ENCODE peak calls at places on chromosomes 5 and 9, in nine cellular contexts. One of them, this sample, is unnamed.

GRCh38 chr5:135343417-135343816 is 55.6 kb downstream of the MACROH2A1 start:
- DNase-seq in stimulated activated CD8-positive, alpha-beta memory T cell treated with anti-CD3 and anti-CD28 coated beads, Interleukin-12 subunit alpha, Interleukin-12 subunit beta, amount 100 ng/mL, for 1 hour: no peak
- DNase-seq in T-helper 22 cell: no peak
- DNase-seq in SIG-M5: no peak
- DNase-seq in kidney tubule cell: peak; percentile 22
- DNase-seq in type B pancreatic cell: no peak
- DNase-seq in A172: peak; percentile 48
- DNase-seq in activated CD8-positive, alpha-beta memory T cell treated with anti-CD3 and anti-CD28 coated beads for 24 hours: peak; percentile 35
- DNase-seq in LoVo: no peak
- DNase-seq in this sample: no peak

GRCh38 chr5:168683247-168683926 is 104.2 kb upstream of the PANK3 start:
- DNase-seq in stimulated activated CD8-positive, alpha-beta memory T cell treated with anti-CD3 and anti-CD28 coated beads, Interleukin-12 subunit alpha, Interleukin-12 subunit beta, amount 100 ng/mL, for 1 hour: no peak
- DNase-seq in T-helper 22 cell: no peak
- DNase-seq in SIG-M5: no peak
- DNase-seq in kidney tubule cell: no peak
- DNase-seq in type B pancreatic cell: no peak
- DNase-seq in A172: no peak
- DNase-seq in activated CD8-positive, alpha-beta memory T cell treated with anti-CD3 and anti-CD28 coated beads for 24 hours: peak; percentile 70
- DNase-seq in LoVo: no peak
- DNase-seq in this sample: no peak

GRCh38 chr5:102223542-102224444 is 72.3 kb downstream of the SLCO4C1 start:
- DNase-seq in stimulated activated CD8-positive, alpha-beta memory T cell treated with anti-CD3 and anti-CD28 coated beads, Interleukin-12 subunit alpha, Interleukin-12 subunit beta, amount 100 ng/mL, for 1 hour: no peak
- DNase-seq in T-helper 22 cell: no peak
- DNase-seq in SIG-M5: no peak
- DNase-seq in kidney tubule cell: peak; percentile 44
- DNase-seq in type B pancreatic cell: no peak
- DNase-seq in A172: peak; percentile 35
- DNase-seq in activated CD8-positive, alpha-beta memory T cell treated with anti-CD3 and anti-CD28 coated beads for 24 hours: no peak
- DNase-seq in LoVo: peak; percentile 47
- DNase-seq in this sample: peak; percentile 3

GRCh38 chr5:77230727-77231469 is 20.4 kb downstream of the PDE8B start:
- DNase-seq in stimulated activated CD8-positive, alpha-beta memory T cell treated with anti-CD3 and anti-CD28 coated beads, Interleukin-12 subunit alpha, Interleukin-12 subunit beta, amount 100 ng/mL, for 1 hour: no peak
- DNase-seq in T-helper 22 cell: no peak
- DNase-seq in SIG-M5: no peak
- DNase-seq in kidney tubule cell: no peak
- DNase-seq in type B pancreatic cell: no peak
- DNase-seq in A172: no peak
- DNase-seq in activated CD8-positive, alpha-beta memory T cell treated with anti-CD3 and anti-CD28 coated beads for 24 hours: no peak
- DNase-seq in LoVo: no peak
- DNase-seq in this sample: no peak

GRCh38 chr5:22044229-22044628 is 808.9 kb downstream of the CDH12 start:
- DNase-seq in stimulated activated CD8-positive, alpha-beta memory T cell treated with anti-CD3 and anti-CD28 coated beads, Interleukin-12 subunit alpha, Interleukin-12 subunit beta, amount 100 ng/mL, for 1 hour: no peak
- DNase-seq in T-helper 22 cell: no peak
- DNase-seq in SIG-M5: no peak
- DNase-seq in kidney tubule cell: no peak
- DNase-seq in type B pancreatic cell: no peak
- DNase-seq in A172: no peak
- DNase-seq in activated CD8-positive, alpha-beta memory T cell treated with anti-CD3 and anti-CD28 coated beads for 24 hours: no peak
- DNase-seq in LoVo: no peak
- DNase-seq in this sample: no peak

GRCh38 chr9:27540537-27540936 is 10.9 kb upstream of the MOB3B start:
- DNase-seq in stimulated activated CD8-positive, alpha-beta memory T cell treated with anti-CD3 and anti-CD28 coated beads, Interleukin-12 subunit alpha, Interleukin-12 subunit beta, amount 100 ng/mL, for 1 hour: no peak
- DNase-seq in T-helper 22 cell: no peak
- DNase-seq in SIG-M5: no peak
- DNase-seq in kidney tubule cell: no peak
- DNase-seq in type B pancreatic cell: no peak
- DNase-seq in A172: no peak
- DNase-seq in activated CD8-positive, alpha-beta memory T cell treated with anti-CD3 and anti-CD28 coated beads for 24 hours: no peak
- DNase-seq in LoVo: no peak
- DNase-seq in this sample: no peak

GRCh38 chr9:92668746-92669526 is 995 bp downstream of the IPPK start:
- DNase-seq in stimulated activated CD8-positive, alpha-beta memory T cell treated with anti-CD3 and anti-CD28 coated beads, Interleukin-12 subunit alpha, Interleukin-12 subunit beta, amount 100 ng/mL, for 1 hour: peak; percentile 8
- DNase-seq in T-helper 22 cell: no peak
- DNase-seq in SIG-M5: no peak
- DNase-seq in kidney tubule cell: peak; percentile 73
- DNase-seq in type B pancreatic cell: no peak
- DNase-seq in A172: peak; percentile 48
- DNase-seq in activated CD8-positive, alpha-beta memory T cell treated with anti-CD3 and anti-CD28 coated beads for 24 hours: peak; percentile 77
- DNase-seq in LoVo: peak; percentile 22
- DNase-seq in this sample: peak; percentile 71

GRCh38 chr5:75331-76320 is 16.3 kb upstream of the PLEKHG4B start:
- DNase-seq in stimulated activated CD8-positive, alpha-beta memory T cell treated with anti-CD3 and anti-CD28 coated beads, Interleukin-12 subunit alpha, Interleukin-12 subunit beta, amount 100 ng/mL, for 1 hour: no peak
- DNase-seq in T-helper 22 cell: no peak
- DNase-seq in SIG-M5: no peak
- DNase-seq in kidney tubule cell: no peak
- DNase-seq in type B pancreatic cell: peak; percentile 52
- DNase-seq in A172: no peak
- DNase-seq in activated CD8-positive, alpha-beta memory T cell treated with anti-CD3 and anti-CD28 coated beads for 24 hours: no peak
- DNase-seq in LoVo: no peak
- DNase-seq in this sample: no peak

GRCh38 chr9:61674465-61674864 is 484.6 kb downstream of the SPATA31A7 start:
- DNase-seq in stimulated activated CD8-positive, alpha-beta memory T cell treated with anti-CD3 and anti-CD28 coated beads, Interleukin-12 subunit alpha, Interleukin-12 subunit beta, amount 100 ng/mL, for 1 hour: no peak
- DNase-seq in T-helper 22 cell: no peak
- DNase-seq in SIG-M5: no peak
- DNase-seq in kidney tubule cell: no peak
- DNase-seq in type B pancreatic cell: peak; percentile 27
- DNase-seq in A172: no peak
- DNase-seq in activated CD8-positive, alpha-beta memory T cell treated with anti-CD3 and anti-CD28 coated beads for 24 hours: no peak
- DNase-seq in LoVo: no peak
- DNase-seq in this sample: no peak

GRCh38 chr5:37565067-37565670 is 186.1 kb downstream of the WDR70 start:
- DNase-seq in stimulated activated CD8-positive, alpha-beta memory T cell treated with anti-CD3 and anti-CD28 coated beads, Interleukin-12 subunit alpha, Interleukin-12 subunit beta, amount 100 ng/mL, for 1 hour: no peak
- DNase-seq in T-helper 22 cell: no peak
- DNase-seq in SIG-M5: no peak
- DNase-seq in kidney tubule cell: no peak
- DNase-seq in type B pancreatic cell: no peak
- DNase-seq in A172: no peak
- DNase-seq in activated CD8-positive, alpha-beta memory T cell treated with anti-CD3 and anti-CD28 coated beads for 24 hours: no peak
- DNase-seq in LoVo: no peak
- DNase-seq in this sample: no peak

GRCh38 chr9:2093920-2094597 is 78.9 kb downstream of the SMARCA2 start:
- DNase-seq in stimulated activated CD8-positive, alpha-beta memory T cell treated with anti-CD3 and anti-CD28 coated beads, Interleukin-12 subunit alpha, Interleukin-12 subunit beta, amount 100 ng/mL, for 1 hour: no peak
- DNase-seq in T-helper 22 cell: no peak
- DNase-seq in SIG-M5: no peak
- DNase-seq in kidney tubule cell: peak; percentile 72
- DNase-seq in type B pancreatic cell: no peak
- DNase-seq in A172: peak; percentile 26
- DNase-seq in activated CD8-positive, alpha-beta memory T cell treated with anti-CD3 and anti-CD28 coated beads for 24 hours: no peak
- DNase-seq in LoVo: no peak
- DNase-seq in this sample: peak; percentile 35

GRCh38 chr5:157301066-157301465 is 35.1 kb downstream of the CYFIP2 start:
- DNase-seq in stimulated activated CD8-positive, alpha-beta memory T cell treated with anti-CD3 and anti-CD28 coated beads, Interleukin-12 subunit alpha, Interleukin-12 subunit beta, amount 100 ng/mL, for 1 hour: no peak
- DNase-seq in T-helper 22 cell: no peak
- DNase-seq in SIG-M5: no peak
- DNase-seq in kidney tubule cell: no peak
- DNase-seq in type B pancreatic cell: no peak
- DNase-seq in A172: no peak
- DNase-seq in activated CD8-positive, alpha-beta memory T cell treated with anti-CD3 and anti-CD28 coated beads for 24 hours: no peak
- DNase-seq in LoVo: no peak
- DNase-seq in this sample: no peak

GRCh38 chr9:76181781-76182180 is 212.4 kb downstream of the RFK start:
- DNase-seq in stimulated activated CD8-positive, alpha-beta memory T cell treated with anti-CD3 and anti-CD28 coated beads, Interleukin-12 subunit alpha, Interleukin-12 subunit beta, amount 100 ng/mL, for 1 hour: no peak
- DNase-seq in T-helper 22 cell: no peak
- DNase-seq in SIG-M5: no peak
- DNase-seq in kidney tubule cell: peak; percentile 72
- DNase-seq in type B pancreatic cell: no peak
- DNase-seq in A172: no peak
- DNase-seq in activated CD8-positive, alpha-beta memory T cell treated with anti-CD3 and anti-CD28 coated beads for 24 hours: no peak
- DNase-seq in LoVo: no peak
- DNase-seq in this sample: no peak

GRCh38 chr5:134467231-134467630 is 55.5 kb upstream of the CDKN2AIPNL start:
- DNase-seq in stimulated activated CD8-positive, alpha-beta memory T cell treated with anti-CD3 and anti-CD28 coated beads, Interleukin-12 subunit alpha, Interleukin-12 subunit beta, amount 100 ng/mL, for 1 hour: no peak
- DNase-seq in T-helper 22 cell: no peak
- DNase-seq in SIG-M5: no peak
- DNase-seq in kidney tubule cell: no peak
- DNase-seq in type B pancreatic cell: no peak
- DNase-seq in A172: no peak
- DNase-seq in activated CD8-positive, alpha-beta memory T cell treated with anti-CD3 and anti-CD28 coated beads for 24 hours: no peak
- DNase-seq in LoVo: no peak
- DNase-seq in this sample: no peak

GRCh38 chr5:51194626-51195025 is 188.6 kb upstream of the ISL1 start:
- DNase-seq in stimulated activated CD8-positive, alpha-beta memory T cell treated with anti-CD3 and anti-CD28 coated beads, Interleukin-12 subunit alpha, Interleukin-12 subunit beta, amount 100 ng/mL, for 1 hour: no peak
- DNase-seq in T-helper 22 cell: no peak
- DNase-seq in SIG-M5: no peak
- DNase-seq in kidney tubule cell: no peak
- DNase-seq in type B pancreatic cell: no peak
- DNase-seq in A172: no peak
- DNase-seq in activated CD8-positive, alpha-beta memory T cell treated with anti-CD3 and anti-CD28 coated beads for 24 hours: no peak
- DNase-seq in LoVo: no peak
- DNase-seq in this sample: no peak

GRCh38 chr9:14309403-14309802 is 4.5 kb downstream of the NFIB start:
- DNase-seq in stimulated activated CD8-positive, alpha-beta memory T cell treated with anti-CD3 and anti-CD28 coated beads, Interleukin-12 subunit alpha, Interleukin-12 subunit beta, amount 100 ng/mL, for 1 hour: no peak
- DNase-seq in T-helper 22 cell: no peak
- DNase-seq in SIG-M5: no peak
- DNase-seq in kidney tubule cell: peak; percentile 90
- DNase-seq in type B pancreatic cell: no peak
- DNase-seq in A172: no peak
- DNase-seq in activated CD8-positive, alpha-beta memory T cell treated with anti-CD3 and anti-CD28 coated beads for 24 hours: no peak
- DNase-seq in LoVo: no peak
- DNase-seq in this sample: peak; percentile 87

GRCh38 chr5:10583663-10584572 is 20.0 kb downstream of the ANKRD33B start:
- DNase-seq in stimulated activated CD8-positive, alpha-beta memory T cell treated with anti-CD3 and anti-CD28 coated beads, Interleukin-12 subunit alpha, Interleukin-12 subunit beta, amount 100 ng/mL, for 1 hour: no peak
- DNase-seq in T-helper 22 cell: no peak
- DNase-seq in SIG-M5: no peak
- DNase-seq in kidney tubule cell: no peak
- DNase-seq in type B pancreatic cell: no peak
- DNase-seq in A172: no peak
- DNase-seq in activated CD8-positive, alpha-beta memory T cell treated with anti-CD3 and anti-CD28 coated beads for 24 hours: no peak
- DNase-seq in LoVo: no peak
- DNase-seq in this sample: no peak

GRCh38 chr5:98432378-98432777 is 341.1 kb upstream of the RGMB start:
- DNase-seq in stimulated activated CD8-positive, alpha-beta memory T cell treated with anti-CD3 and anti-CD28 coated beads, Interleukin-12 subunit alpha, Interleukin-12 subunit beta, amount 100 ng/mL, for 1 hour: no peak
- DNase-seq in T-helper 22 cell: no peak
- DNase-seq in SIG-M5: no peak
- DNase-seq in kidney tubule cell: no peak
- DNase-seq in type B pancreatic cell: no peak
- DNase-seq in A172: no peak
- DNase-seq in activated CD8-positive, alpha-beta memory T cell treated with anti-CD3 and anti-CD28 coated beads for 24 hours: no peak
- DNase-seq in LoVo: no peak
- DNase-seq in this sample: no peak

GRCh38 chr5:131460867-131461572 is 174.0 kb downstream of the RAPGEF6 start:
- DNase-seq in stimulated activated CD8-positive, alpha-beta memory T cell treated with anti-CD3 and anti-CD28 coated beads, Interleukin-12 subunit alpha, Interleukin-12 subunit beta, amount 100 ng/mL, for 1 hour: no peak
- DNase-seq in T-helper 22 cell: no peak
- DNase-seq in SIG-M5: no peak
- DNase-seq in kidney tubule cell: no peak
- DNase-seq in type B pancreatic cell: no peak
- DNase-seq in A172: no peak
- DNase-seq in activated CD8-positive, alpha-beta memory T cell treated with anti-CD3 and anti-CD28 coated beads for 24 hours: no peak
- DNase-seq in LoVo: no peak
- DNase-seq in this sample: no peak

GRCh38 chr9:121023064-121023463 is 27.0 kb downstream of the C5 start:
- DNase-seq in stimulated activated CD8-positive, alpha-beta memory T cell treated with anti-CD3 and anti-CD28 coated beads, Interleukin-12 subunit alpha, Interleukin-12 subunit beta, amount 100 ng/mL, for 1 hour: no peak
- DNase-seq in T-helper 22 cell: no peak
- DNase-seq in SIG-M5: no peak
- DNase-seq in kidney tubule cell: no peak
- DNase-seq in type B pancreatic cell: no peak
- DNase-seq in A172: no peak
- DNase-seq in activated CD8-positive, alpha-beta memory T cell treated with anti-CD3 and anti-CD28 coated beads for 24 hours: no peak
- DNase-seq in LoVo: no peak
- DNase-seq in this sample: peak; percentile 7

GRCh38 chr9:108022246-108022935 is 532.8 kb upstream of the KLF4 start:
- DNase-seq in stimulated activated CD8-positive, alpha-beta memory T cell treated with anti-CD3 and anti-CD28 coated beads, Interleukin-12 subunit alpha, Interleukin-12 subunit beta, amount 100 ng/mL, for 1 hour: no peak
- DNase-seq in T-helper 22 cell: no peak
- DNase-seq in SIG-M5: no peak
- DNase-seq in kidney tubule cell: peak; percentile 81
- DNase-seq in type B pancreatic cell: no peak
- DNase-seq in A172: no peak
- DNase-seq in activated CD8-positive, alpha-beta memory T cell treated with anti-CD3 and anti-CD28 coated beads for 24 hours: no peak
- DNase-seq in LoVo: no peak
- DNase-seq in this sample: no peak

GRCh38 chr9:28688172-28688571 is 1114.9 kb upstream of the C9orf72 start:
- DNase-seq in stimulated activated CD8-positive, alpha-beta memory T cell treated with anti-CD3 and anti-CD28 coated beads, Interleukin-12 subunit alpha, Interleukin-12 subunit beta, amount 100 ng/mL, for 1 hour: no peak
- DNase-seq in T-helper 22 cell: no peak
- DNase-seq in SIG-M5: no peak
- DNase-seq in kidney tubule cell: peak; percentile 50
- DNase-seq in type B pancreatic cell: no peak
- DNase-seq in A172: no peak
- DNase-seq in activated CD8-positive, alpha-beta memory T cell treated with anti-CD3 and anti-CD28 coated beads for 24 hours: no peak
- DNase-seq in LoVo: no peak
- DNase-seq in this sample: no peak

GRCh38 chr5:33850100-33850594 is 41.6 kb downstream of the ADAMTS12 start:
- DNase-seq in stimulated activated CD8-positive, alpha-beta memory T cell treated with anti-CD3 and anti-CD28 coated beads, Interleukin-12 subunit alpha, Interleukin-12 subunit beta, amount 100 ng/mL, for 1 hour: peak; percentile 6
- DNase-seq in T-helper 22 cell: peak; percentile 1
- DNase-seq in SIG-M5: no peak
- DNase-seq in kidney tubule cell: peak; percentile 96
- DNase-seq in type B pancreatic cell: no peak
- DNase-seq in A172: peak; percentile 90
- DNase-seq in activated CD8-positive, alpha-beta memory T cell treated with anti-CD3 and anti-CD28 coated beads for 24 hours: peak; percentile 62
- DNase-seq in LoVo: no peak
- DNase-seq in this sample: peak; percentile 82

GRCh38 chr5:20570486-20570885 is 582.5 kb upstream of the CDH18 start:
- DNase-seq in stimulated activated CD8-positive, alpha-beta memory T cell treated with anti-CD3 and anti-CD28 coated beads, Interleukin-12 subunit alpha, Interleukin-12 subunit beta, amount 100 ng/mL, for 1 hour: no peak
- DNase-seq in T-helper 22 cell: no peak
- DNase-seq in SIG-M5: no peak
- DNase-seq in kidney tubule cell: no peak
- DNase-seq in type B pancreatic cell: no peak
- DNase-seq in A172: no peak
- DNase-seq in activated CD8-positive, alpha-beta memory T cell treated with anti-CD3 and anti-CD28 coated beads for 24 hours: no peak
- DNase-seq in LoVo: no peak
- DNase-seq in this sample: no peak

GRCh38 chr9:11749396-11749795 is 943.8 kb upstream of the TYRP1 start:
- DNase-seq in stimulated activated CD8-positive, alpha-beta memory T cell treated with anti-CD3 and anti-CD28 coated beads, Interleukin-12 subunit alpha, Interleukin-12 subunit beta, amount 100 ng/mL, for 1 hour: no peak
- DNase-seq in T-helper 22 cell: no peak
- DNase-seq in SIG-M5: no peak
- DNase-seq in kidney tubule cell: no peak
- DNase-seq in type B pancreatic cell: no peak
- DNase-seq in A172: no peak
- DNase-seq in activated CD8-positive, alpha-beta memory T cell treated with anti-CD3 and anti-CD28 coated beads for 24 hours: no peak
- DNase-seq in LoVo: no peak
- DNase-seq in this sample: no peak

GRCh38 chr5:57509501-57510260 is 27.1 kb upstream of the ACTBL2 start:
- DNase-seq in stimulated activated CD8-positive, alpha-beta memory T cell treated with anti-CD3 and anti-CD28 coated beads, Interleukin-12 subunit alpha, Interleukin-12 subunit beta, amount 100 ng/mL, for 1 hour: no peak
- DNase-seq in T-helper 22 cell: no peak
- DNase-seq in SIG-M5: no peak
- DNase-seq in kidney tubule cell: no peak
- DNase-seq in type B pancreatic cell: no peak
- DNase-seq in A172: no peak
- DNase-seq in activated CD8-positive, alpha-beta memory T cell treated with anti-CD3 and anti-CD28 coated beads for 24 hours: no peak
- DNase-seq in LoVo: no peak
- DNase-seq in this sample: no peak

GRCh38 chr9:6150483-6150882 is 65.1 kb upstream of the IL33 start:
- DNase-seq in stimulated activated CD8-positive, alpha-beta memory T cell treated with anti-CD3 and anti-CD28 coated beads, Interleukin-12 subunit alpha, Interleukin-12 subunit beta, amount 100 ng/mL, for 1 hour: no peak
- DNase-seq in T-helper 22 cell: no peak
- DNase-seq in SIG-M5: no peak
- DNase-seq in kidney tubule cell: no peak
- DNase-seq in type B pancreatic cell: no peak
- DNase-seq in A172: no peak
- DNase-seq in activated CD8-positive, alpha-beta memory T cell treated with anti-CD3 and anti-CD28 coated beads for 24 hours: no peak
- DNase-seq in LoVo: no peak
- DNase-seq in this sample: no peak

GRCh38 chr5:143433680-143434079 is 30.2 kb upstream of the NR3C1 start:
- DNase-seq in stimulated activated CD8-positive, alpha-beta memory T cell treated with anti-CD3 and anti-CD28 coated beads, Interleukin-12 subunit alpha, Interleukin-12 subunit beta, amount 100 ng/mL, for 1 hour: no peak
- DNase-seq in T-helper 22 cell: no peak
- DNase-seq in SIG-M5: no peak
- DNase-seq in kidney tubule cell: no peak
- DNase-seq in type B pancreatic cell: no peak
- DNase-seq in A172: no peak
- DNase-seq in activated CD8-positive, alpha-beta memory T cell treated with anti-CD3 and anti-CD28 coated beads for 24 hours: no peak
- DNase-seq in LoVo: no peak
- DNase-seq in this sample: no peak

GRCh38 chr5:128192368-128192767 is 108.8 kb downstream of the SLC12A2 start:
- DNase-seq in stimulated activated CD8-positive, alpha-beta memory T cell treated with anti-CD3 and anti-CD28 coated beads, Interleukin-12 subunit alpha, Interleukin-12 subunit beta, amount 100 ng/mL, for 1 hour: no peak
- DNase-seq in T-helper 22 cell: no peak
- DNase-seq in SIG-M5: no peak
- DNase-seq in kidney tubule cell: no peak
- DNase-seq in type B pancreatic cell: no peak
- DNase-seq in A172: no peak
- DNase-seq in activated CD8-positive, alpha-beta memory T cell treated with anti-CD3 and anti-CD28 coated beads for 24 hours: no peak
- DNase-seq in LoVo: no peak
- DNase-seq in this sample: no peak

GRCh38 chr9:126295936-126296600 is 30.6 kb upstream of the MVB12B start:
- DNase-seq in stimulated activated CD8-positive, alpha-beta memory T cell treated with anti-CD3 and anti-CD28 coated beads, Interleukin-12 subunit alpha, Interleukin-12 subunit beta, amount 100 ng/mL, for 1 hour: no peak
- DNase-seq in T-helper 22 cell: no peak
- DNase-seq in SIG-M5: no peak
- DNase-seq in kidney tubule cell: peak; percentile 58
- DNase-seq in type B pancreatic cell: no peak
- DNase-seq in A172: peak; percentile 17
- DNase-seq in activated CD8-positive, alpha-beta memory T cell treated with anti-CD3 and anti-CD28 coated beads for 24 hours: peak; percentile 52
- DNase-seq in LoVo: peak; percentile 8
- DNase-seq in this sample: peak; percentile 62

GRCh38 chr9:87445646-87446045 is 52.0 kb upstream of the DAPK1 start:
- DNase-seq in stimulated activated CD8-positive, alpha-beta memory T cell treated with anti-CD3 and anti-CD28 coated beads, Interleukin-12 subunit alpha, Interleukin-12 subunit beta, amount 100 ng/mL, for 1 hour: no peak
- DNase-seq in T-helper 22 cell: no peak
- DNase-seq in SIG-M5: no peak
- DNase-seq in kidney tubule cell: peak; percentile 37
- DNase-seq in type B pancreatic cell: no peak
- DNase-seq in A172: peak; percentile 44
- DNase-seq in activated CD8-positive, alpha-beta memory T cell treated with anti-CD3 and anti-CD28 coated beads for 24 hours: peak; percentile 55
- DNase-seq in LoVo: no peak
- DNase-seq in this sample: peak; percentile 45

This sample was measured in Daoy.